ENCODE peak calls at places on chromosomes 7 and 10, in nine cellular contexts. U is skeletal muscle cell; X is foreskin keratinocyte; T is lung microvascular endothelial cell; W is mucosa of gallbladder; E is GM13976; Y is lower lobe of right lung; J is ovary; G is stimulated activated CD4-positive, alpha-beta T cell treated with anti-CD3 and anti-CD28 coated beads, Interleukin-12 subunit alpha, Interleukin-12 subunit beta, amount 100 ng/mL, for 48 hours. S is an unnamed sample.
A peak's percentile ranks its signal among the peaks of the same experiment; 100 is the strongest.

GRCh38 chr7:28479507-28479947 is 67.2 kb downstream of the CREB5 start:
- DNase-seq in U (no peak), X (no peak), T (no peak), W (no peak), E (peak; percentile 42), Y (no peak), J (no peak), G (no peak), S (no peak)

GRCh38 chr7:115477193-115477651 is 553.3 kb downstream of the TFEC start:
- DNase-seq in U (no peak), X (no peak), T (no peak), W (no peak), E (peak; percentile 3), Y (peak; percentile 44), J (peak; percentile 20), G (no peak), S (no peak)

GRCh38 chr10:26216577-26216948 is at the start of gene GAD2:
- DNase-seq in U (no peak), X (no peak), T (no peak), W (no peak), E (no peak), Y (no peak), J (no peak), G (no peak), S (no peak)

GRCh38 chr7:75575488-75576112 is 83.5 kb downstream of the SPDYE5 start:
- DNase-seq in U (no peak), X (no peak), T (no peak), W (no peak), E (no peak), Y (no peak), J (no peak), G (no peak), S (no peak)

GRCh38 chr10:131811239-131812011 is 89.4 kb upstream of the PPP2R2D start:
- DNase-seq in U (no peak), X (no peak), T (no peak), W (peak; percentile 3), E (no peak), Y (no peak), J (no peak), G (no peak), S (no peak)

GRCh38 chr7:69577221-69577620 is 21.1 kb upstream of the AUTS2 start:
- DNase-seq in U (no peak), X (no peak), T (no peak), W (no peak), E (no peak), Y (no peak), J (no peak), G (no peak), S (no peak)

GRCh38 chr7:27873981-27874957 is 134.3 kb downstream of the TAX1BP1 start:
- DNase-seq in U (peak; percentile 67), X (no peak), T (peak; percentile 91), W (peak; percentile 90), E (no peak), Y (peak; percentile 71), J (peak; percentile 41), G (no peak), S (no peak)

GRCh38 chr10:124696446-124697392 is 47.5 kb downstream of the FAM53B start:
- DNase-seq in U (no peak), X (no peak), T (no peak), W (no peak), E (peak; percentile 85), Y (no peak), J (no peak), G (no peak), S (no peak)

GRCh38 chr10:35423505-35424306 is 87.4 kb downstream of the CCNY start:
- DNase-seq in U (no peak), X (peak; percentile 77), T (peak; percentile 59), W (no peak), E (no peak), Y (no peak), J (no peak), G (no peak), S (no peak)

GRCh38 chr7:140641532-140642191 is 1.0 kb upstream of the DENND2A start:
- DNase-seq in U (no peak), X (no peak), T (no peak), W (no peak), E (no peak), Y (no peak), J (peak; percentile 40), G (no peak), S (no peak)

GRCh38 chr10:6757119-6757518 is 177.0 kb upstream of the PRKCQ start:
- DNase-seq in U (no peak), X (no peak), T (no peak), W (no peak), E (no peak), Y (no peak), J (no peak), G (no peak), S (no peak)

GRCh38 chr7:78141533-78142281 is 343.1 kb downstream of the PHTF2 start:
- DNase-seq in U (peak; percentile 53), X (no peak), T (no peak), W (no peak), E (no peak), Y (no peak), J (no peak), G (no peak), S (no peak)

GRCh38 chr7:146781352-146782116 is 664.9 kb downstream of the CNTNAP2 start:
- DNase-seq in U (no peak), X (no peak), T (no peak), W (no peak), E (no peak), Y (no peak), J (no peak), G (no peak), S (no peak)

GRCh38 chr10:100508691-100509150 is 10.9 kb downstream of the SEC31B start:
- DNase-seq in U (no peak), X (peak; percentile 40), T (peak; percentile 55), W (no peak), E (peak; percentile 56), Y (no peak), J (no peak), G (no peak), S (peak; percentile 68)

GRCh38 chr10:77692782-77693181 is 55.2 kb upstream of the KCNMA1 start:
- DNase-seq in U (peak; percentile 16), X (peak; percentile 90), T (no peak), W (no peak), E (no peak), Y (no peak), J (no peak), G (no peak), S (no peak)

GRCh38 chr7:41977165-41977651 is 259.8 kb downstream of the GLI3 start:
- DNase-seq in U (peak; percentile 50), X (peak; percentile 41), T (peak; percentile 69), W (no peak), E (no peak), Y (no peak), J (no peak), G (no peak), S (no peak)

GRCh38 chr10:85593226-85593625 is 773.4 kb downstream of the GRID1 start:
- DNase-seq in U (no peak), X (no peak), T (no peak), W (no peak), E (no peak), Y (no peak), J (no peak), G (no peak), S (no peak)